ENCODE peak calls at places on chromosomes 6 and 20, in nine cellular contexts. One of them, this sample, is unnamed.

GRCh38 chr20:25018841-25019240 is 26.3 kb upstream of the APMAP start:
- DNase-seq in naive thymus-derived CD4-positive, alpha-beta T cell: no peak
- DNase-seq in pancreas: peak
- DNase-seq in cardiac fibroblast: no peak
- DNase-seq in tibial artery: peak
- DNase-seq in AG09309: no peak
- DNase-seq in astrocyte of the cerebellum: no peak
- DNase-seq in HepG2: no peak
- DNase-seq in neuronal stem cell: no peak
- DNase-seq in this sample: peak

GRCh38 chr6:4637691-4638433 is 138.3 kb upstream of the CDYL start:
- DNase-seq in naive thymus-derived CD4-positive, alpha-beta T cell: no peak
- DNase-seq in astrocyte of the cerebellum: no peak
- DNase-seq in tibial artery: no peak
- DNase-seq in pancreas: no peak
- DNase-seq in cardiac fibroblast: peak
- DNase-seq in AG09309: peak
- DNase-seq in neuronal stem cell: no peak
- DNase-seq in HepG2: no peak
- DNase-seq in this sample: no peak

GRCh38 chr20:46683939-46684750 is 5.1 kb downstream of the TP53RK start:
- DNase-seq in astrocyte of the cerebellum: no peak
- DNase-seq in neuronal stem cell: peak
- DNase-seq in pancreas: peak
- DNase-seq in naive thymus-derived CD4-positive, alpha-beta T cell: no peak
- DNase-seq in cardiac fibroblast: peak
- DNase-seq in tibial artery: peak
- DNase-seq in HepG2: no peak
- DNase-seq in AG09309: no peak
- DNase-seq in this sample: peak

GRCh38 chr6:33750244-33750991 is 3.7 kb upstream of the IP6K3 start:
- DNase-seq in astrocyte of the cerebellum: no peak
- DNase-seq in tibial artery: no peak
- DNase-seq in naive thymus-derived CD4-positive, alpha-beta T cell: no peak
- DNase-seq in AG09309: no peak
- DNase-seq in cardiac fibroblast: peak
- DNase-seq in neuronal stem cell: no peak
- DNase-seq in pancreas: no peak
- DNase-seq in HepG2: no peak
- DNase-seq in this sample: no peak

GRCh38 chr20:44780226-44780625 is 30.1 kb downstream of the RIMS4 start:
- DNase-seq in AG09309: no peak
- DNase-seq in pancreas: no peak
- DNase-seq in astrocyte of the cerebellum: peak
- DNase-seq in tibial artery: no peak
- DNase-seq in HepG2: peak
- DNase-seq in naive thymus-derived CD4-positive, alpha-beta T cell: no peak
- DNase-seq in cardiac fibroblast: peak
- DNase-seq in neuronal stem cell: peak
- DNase-seq in this sample: no peak

GRCh38 chr6:141153563-141153962 is 979.2 kb upstream of the GJE1 start:
- DNase-seq in naive thymus-derived CD4-positive, alpha-beta T cell: peak
- DNase-seq in AG09309: no peak
- DNase-seq in HepG2: no peak
- DNase-seq in cardiac fibroblast: no peak
- DNase-seq in tibial artery: no peak
- DNase-seq in neuronal stem cell: no peak
- DNase-seq in pancreas: no peak
- DNase-seq in astrocyte of the cerebellum: no peak
- DNase-seq in this sample: no peak

GRCh38 chr6:71453307-71453706 is 164.7 kb downstream of the OGFRL1 start:
- DNase-seq in neuronal stem cell: no peak
- DNase-seq in HepG2: no peak
- DNase-seq in astrocyte of the cerebellum: no peak
- DNase-seq in tibial artery: no peak
- DNase-seq in naive thymus-derived CD4-positive, alpha-beta T cell: no peak
- DNase-seq in cardiac fibroblast: no peak
- DNase-seq in AG09309: no peak
- DNase-seq in pancreas: no peak
- DNase-seq in this sample: no peak

GRCh38 chr6:24823185-24823584 is 24.5 kb upstream of the ARMH2 start:
- DNase-seq in neuronal stem cell: no peak
- DNase-seq in naive thymus-derived CD4-positive, alpha-beta T cell: no peak
- DNase-seq in AG09309: no peak
- DNase-seq in cardiac fibroblast: no peak
- DNase-seq in HepG2: no peak
- DNase-seq in astrocyte of the cerebellum: no peak
- DNase-seq in pancreas: no peak
- DNase-seq in tibial artery: no peak
- DNase-seq in this sample: no peak

GRCh38 chr6:50822078-50822476 is 3.4 kb downstream of the TFAP2B start:
- DNase-seq in neuronal stem cell: no peak
- DNase-seq in cardiac fibroblast: no peak
- DNase-seq in tibial artery: no peak
- DNase-seq in HepG2: no peak
- DNase-seq in naive thymus-derived CD4-positive, alpha-beta T cell: no peak
- DNase-seq in pancreas: no peak
- DNase-seq in astrocyte of the cerebellum: no peak
- DNase-seq in AG09309: no peak
- DNase-seq in this sample: no peak

DNA sequence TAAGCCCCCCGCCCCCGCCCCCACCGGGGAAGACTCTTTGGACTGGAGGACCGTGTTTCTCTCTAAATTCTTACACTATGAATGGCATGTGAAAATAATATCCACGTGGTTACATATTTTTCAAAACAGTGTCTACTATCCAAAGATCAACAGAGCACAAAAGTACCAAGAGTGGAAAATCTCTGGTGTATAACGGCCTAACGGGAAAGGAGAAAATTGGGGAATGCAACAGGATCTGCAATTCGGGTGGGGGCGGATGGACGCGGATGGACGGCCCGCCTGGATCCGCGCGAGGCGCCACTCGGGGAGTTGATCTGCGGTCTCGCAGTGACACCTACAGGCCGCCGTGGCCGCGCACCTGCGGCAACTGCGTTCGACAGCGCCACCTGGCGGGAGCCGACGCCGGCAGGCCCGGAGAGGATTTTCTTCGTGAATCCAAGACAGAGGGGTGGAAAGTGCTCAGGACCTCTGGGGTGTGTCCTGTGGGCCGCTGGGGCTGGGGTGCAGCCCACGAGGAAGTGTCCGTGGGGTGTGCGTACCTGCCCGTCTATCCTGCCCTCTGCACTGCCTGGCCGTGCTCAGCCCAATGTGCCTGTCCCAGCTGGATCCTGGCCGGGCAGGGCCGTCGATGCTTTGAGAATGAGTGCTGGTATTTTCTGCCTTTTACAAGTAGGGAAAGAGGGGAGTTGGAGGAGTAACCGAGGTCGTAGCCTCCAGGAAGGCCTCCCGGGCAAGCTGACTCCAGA is 18.6 kb downstream of the ANKRD60 start:
- DNase-seq in astrocyte of the cerebellum: peak
- DNase-seq in tibial artery: peak
- DNase-seq in naive thymus-derived CD4-positive, alpha-beta T cell: peak
- DNase-seq in cardiac fibroblast: peak
- DNase-seq in pancreas: peak
- DNase-seq in AG09309: no peak
- DNase-seq in neuronal stem cell: peak
- DNase-seq in HepG2: peak
- DNase-seq in this sample: peak
- H3K4me3 ChIP-seq in astrocyte of the cerebellum: no peak
- H3K4me3 ChIP-seq in tibial artery: no peak
- H3K4me3 ChIP-seq in naive thymus-derived CD4-positive, alpha-beta T cell: no peak
- H3K4me3 ChIP-seq in cardiac fibroblast: no peak
- H3K4me3 ChIP-seq in pancreas: no peak
- H3K4me3 ChIP-seq in AG09309: no peak
- H3K4me3 ChIP-seq in neuronal stem cell: no peak
- H3K4me3 ChIP-seq in HepG2: no peak
- H3K4me3 ChIP-seq in this sample: no peak

DNA sequence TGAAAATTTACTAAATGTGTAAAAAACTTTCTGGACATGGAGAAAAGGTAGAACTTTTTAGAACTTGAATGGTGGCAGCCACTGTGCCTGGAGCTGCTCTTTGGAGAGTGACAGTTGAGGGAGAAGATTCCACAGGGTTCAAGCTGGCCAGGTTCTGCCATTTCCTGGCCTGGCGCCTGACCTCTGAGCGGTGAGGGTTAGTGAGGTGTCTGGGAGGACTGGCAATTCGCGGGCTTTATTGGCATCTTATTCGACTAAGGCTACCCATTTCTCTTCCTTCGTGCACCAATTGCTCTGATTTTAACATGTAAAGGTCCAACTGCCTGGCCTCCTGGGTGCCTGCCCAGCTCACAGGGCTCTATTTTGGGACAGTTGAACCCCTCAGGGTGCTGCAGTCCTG is 2.4 kb downstream of the SNAI1 start:
- DNase-seq in pancreas: peak
- DNase-seq in HepG2: no peak
- DNase-seq in AG09309: no peak
- DNase-seq in astrocyte of the cerebellum: no peak
- DNase-seq in cardiac fibroblast: no peak
- DNase-seq in naive thymus-derived CD4-positive, alpha-beta T cell: no peak
- DNase-seq in neuronal stem cell: no peak
- DNase-seq in tibial artery: no peak
- DNase-seq in this sample: no peak
- H3K4me3 ChIP-seq in pancreas: no peak
- H3K4me3 ChIP-seq in HepG2: no peak
- H3K4me3 ChIP-seq in AG09309: peak
- H3K4me3 ChIP-seq in astrocyte of the cerebellum: peak
- H3K4me3 ChIP-seq in cardiac fibroblast: peak
- H3K4me3 ChIP-seq in naive thymus-derived CD4-positive, alpha-beta T cell: no peak
- H3K4me3 ChIP-seq in neuronal stem cell: no peak
- H3K4me3 ChIP-seq in tibial artery: peak
- H3K4me3 ChIP-seq in this sample: no peak

GRCh38 chr6:116513224-116513875 is 1.9 kb downstream of the CALHM5 start:
- DNase-seq in AG09309: no peak
- DNase-seq in tibial artery: no peak
- DNase-seq in naive thymus-derived CD4-positive, alpha-beta T cell: no peak
- DNase-seq in neuronal stem cell: no peak
- DNase-seq in HepG2: no peak
- DNase-seq in pancreas: no peak
- DNase-seq in astrocyte of the cerebellum: no peak
- DNase-seq in cardiac fibroblast: no peak
- DNase-seq in this sample: no peak

GRCh38 chr6:116511424-116512131 is at the start of gene CALHM5:
- DNase-seq in astrocyte of the cerebellum: peak
- DNase-seq in tibial artery: peak
- DNase-seq in naive thymus-derived CD4-positive, alpha-beta T cell: no peak
- DNase-seq in HepG2: no peak
- DNase-seq in AG09309: peak
- DNase-seq in neuronal stem cell: no peak
- DNase-seq in pancreas: no peak
- DNase-seq in cardiac fibroblast: peak
- DNase-seq in this sample: peak

GRCh38 chr6:116512155-116512559 is 718 bp downstream of the CALHM5 start:
- DNase-seq in naive thymus-derived CD4-positive, alpha-beta T cell: no peak
- DNase-seq in pancreas: no peak
- DNase-seq in astrocyte of the cerebellum: no peak
- DNase-seq in HepG2: no peak
- DNase-seq in cardiac fibroblast: peak
- DNase-seq in AG09309: no peak
- DNase-seq in tibial artery: no peak
- DNase-seq in neuronal stem cell: no peak
- DNase-seq in this sample: no peak

GRCh38 chr6:116514103-116514502 is 2.7 kb downstream of the CALHM5 start:
- DNase-seq in HepG2: no peak
- DNase-seq in AG09309: no peak
- DNase-seq in naive thymus-derived CD4-positive, alpha-beta T cell: no peak
- DNase-seq in astrocyte of the cerebellum: no peak
- DNase-seq in tibial artery: no peak
- DNase-seq in pancreas: no peak
- DNase-seq in cardiac fibroblast: no peak
- DNase-seq in neuronal stem cell: no peak
- DNase-seq in this sample: no peak

DNA sequence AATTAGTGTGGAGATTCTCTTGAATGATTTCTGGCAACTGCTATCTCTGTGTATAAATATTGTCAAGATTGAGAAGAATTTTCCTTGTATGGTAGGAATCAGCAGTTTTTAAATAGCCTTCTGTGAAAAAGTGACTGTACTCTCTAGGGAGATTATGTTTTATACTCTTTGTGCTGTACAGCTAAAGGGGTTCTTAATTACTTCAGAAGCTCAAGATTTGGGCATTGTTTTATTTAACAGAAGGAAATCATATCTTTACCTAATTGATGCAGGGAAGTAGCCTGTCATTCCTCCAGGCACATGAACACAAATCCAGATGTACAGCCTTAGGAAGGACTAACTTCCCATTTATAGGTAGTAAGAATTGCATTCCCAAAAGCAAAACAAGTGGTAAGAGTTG is 1.3 kb downstream of the CALHM5 start:
- DNase-seq in naive thymus-derived CD4-positive, alpha-beta T cell: no peak
- DNase-seq in neuronal stem cell: no peak
- DNase-seq in astrocyte of the cerebellum: no peak
- DNase-seq in AG09309: no peak
- DNase-seq in tibial artery: no peak
- DNase-seq in HepG2: no peak
- DNase-seq in cardiac fibroblast: no peak
- DNase-seq in pancreas: no peak
- DNase-seq in this sample: no peak
- H3K4me3 ChIP-seq in naive thymus-derived CD4-positive, alpha-beta T cell: no peak
- H3K4me3 ChIP-seq in neuronal stem cell: no peak
- H3K4me3 ChIP-seq in astrocyte of the cerebellum: peak
- H3K4me3 ChIP-seq in AG09309: peak
- H3K4me3 ChIP-seq in tibial artery: peak
- H3K4me3 ChIP-seq in HepG2: no peak
- H3K4me3 ChIP-seq in cardiac fibroblast: peak
- H3K4me3 ChIP-seq in pancreas: no peak
- H3K4me3 ChIP-seq in this sample: peak

GRCh38 chr6:89951574-89952360 is 57.5 kb downstream of the GJA10 start:
- DNase-seq in tibial artery: no peak
- DNase-seq in naive thymus-derived CD4-positive, alpha-beta T cell: no peak
- DNase-seq in neuronal stem cell: no peak
- DNase-seq in HepG2: peak
- DNase-seq in pancreas: no peak
- DNase-seq in cardiac fibroblast: peak
- DNase-seq in AG09309: no peak
- DNase-seq in astrocyte of the cerebellum: peak
- DNase-seq in this sample: no peak

GRCh38 chr6:89954721-89955148 is 60.5 kb downstream of the GJA10 start:
- DNase-seq in tibial artery: no peak
- DNase-seq in neuronal stem cell: no peak
- DNase-seq in astrocyte of the cerebellum: no peak
- DNase-seq in cardiac fibroblast: no peak
- DNase-seq in pancreas: no peak
- DNase-seq in HepG2: no peak
- DNase-seq in AG09309: no peak
- DNase-seq in naive thymus-derived CD4-positive, alpha-beta T cell: peak
- DNase-seq in this sample: no peak

GRCh38 chr6:89952361-89952680 is 58.1 kb downstream of the GJA10 start:
- DNase-seq in HepG2: no peak
- DNase-seq in cardiac fibroblast: no peak
- DNase-seq in astrocyte of the cerebellum: no peak
- DNase-seq in pancreas: no peak
- DNase-seq in tibial artery: no peak
- DNase-seq in AG09309: no peak
- DNase-seq in neuronal stem cell: no peak
- DNase-seq in naive thymus-derived CD4-positive, alpha-beta T cell: no peak
- DNase-seq in this sample: no peak

GRCh38 chr6:89950879-89951391 is 56.7 kb downstream of the GJA10 start:
- DNase-seq in naive thymus-derived CD4-positive, alpha-beta T cell: no peak
- DNase-seq in neuronal stem cell: no peak
- DNase-seq in cardiac fibroblast: peak
- DNase-seq in pancreas: no peak
- DNase-seq in tibial artery: no peak
- DNase-seq in AG09309: no peak
- DNase-seq in astrocyte of the cerebellum: no peak
- DNase-seq in HepG2: no peak
- DNase-seq in this sample: no peak

GRCh38 chr6:89952696-89953095 is 58.4 kb downstream of the GJA10 start:
- DNase-seq in cardiac fibroblast: peak
- DNase-seq in tibial artery: no peak
- DNase-seq in HepG2: no peak
- DNase-seq in pancreas: no peak
- DNase-seq in astrocyte of the cerebellum: peak
- DNase-seq in naive thymus-derived CD4-positive, alpha-beta T cell: peak
- DNase-seq in AG09309: peak
- DNase-seq in neuronal stem cell: no peak
- DNase-seq in this sample: no peak
- H3K4me3 ChIP-seq in cardiac fibroblast: no peak
- H3K4me3 ChIP-seq in tibial artery: no peak
- H3K4me3 ChIP-seq in HepG2: no peak
- H3K4me3 ChIP-seq in pancreas: no peak
- H3K4me3 ChIP-seq in astrocyte of the cerebellum: no peak
- H3K4me3 ChIP-seq in naive thymus-derived CD4-positive, alpha-beta T cell: peak
- H3K4me3 ChIP-seq in AG09309: no peak
- H3K4me3 ChIP-seq in neuronal stem cell: no peak
- H3K4me3 ChIP-seq in this sample: no peak

This sample was measured in sigmoid colon.